ENCODE peak calls at places on chromosomes 13 and 19, in five cellular contexts. One of them, this sample, is unnamed.

GRCh38 chr13:108859202-108860012 is 230.0 kb downstream of the MYO16 start:
- DNase-seq in CD4-positive, CD25-positive, alpha-beta regulatory T cell: no peak
- DNase-seq in uterus: no peak
- DNase-seq in fibroblast of pulmonary artery: peak
- DNase-seq in A673: peak
- DNase-seq in this sample: no peak

GRCh38 chr19:28961772-28962500 is 251.0 kb downstream of the UQCRFS1 start:
- DNase-seq in CD4-positive, CD25-positive, alpha-beta regulatory T cell: no peak
- DNase-seq in fibroblast of pulmonary artery: peak
- DNase-seq in uterus: no peak
- DNase-seq in A673: no peak
- DNase-seq in this sample: no peak

GRCh38 chr13:67064920-67065319 is 165.2 kb downstream of the PCDH9 start:
- DNase-seq in fibroblast of pulmonary artery: no peak
- DNase-seq in A673: no peak
- DNase-seq in uterus: no peak
- DNase-seq in CD4-positive, CD25-positive, alpha-beta regulatory T cell: no peak
- DNase-seq in this sample: no peak

GRCh38 chr13:110326263-110326904 is 19.3 kb downstream of the COL4A2 start:
- DNase-seq in CD4-positive, CD25-positive, alpha-beta regulatory T cell: no peak
- DNase-seq in uterus: no peak
- DNase-seq in A673: no peak
- DNase-seq in fibroblast of pulmonary artery: no peak
- DNase-seq in this sample: no peak

GRCh38 chr13:108214511-108215383 is 589 bp downstream of the LIG4 start:
- DNase-seq in A673: no peak
- DNase-seq in uterus: no peak
- DNase-seq in CD4-positive, CD25-positive, alpha-beta regulatory T cell: peak
- DNase-seq in fibroblast of pulmonary artery: no peak
- DNase-seq in this sample: no peak

GRCh38 chr19:18650048-18650435 is 13.2 kb downstream of the KLHL26 start:
- DNase-seq in CD4-positive, CD25-positive, alpha-beta regulatory T cell: no peak
- DNase-seq in uterus: peak
- DNase-seq in fibroblast of pulmonary artery: peak
- DNase-seq in A673: no peak
- DNase-seq in this sample: no peak

GRCh38 chr13:40539954-40540706 is 126.3 kb downstream of the FOXO1 start:
- DNase-seq in fibroblast of pulmonary artery: peak
- DNase-seq in CD4-positive, CD25-positive, alpha-beta regulatory T cell: no peak
- DNase-seq in A673: peak
- DNase-seq in uterus: no peak
- DNase-seq in this sample: no peak

GRCh38 chr19:47240996-47241918 is 10.3 kb upstream of the BBC3 start:
- DNase-seq in uterus: peak
- DNase-seq in fibroblast of pulmonary artery: peak
- DNase-seq in CD4-positive, CD25-positive, alpha-beta regulatory T cell: peak
- DNase-seq in A673: peak
- DNase-seq in this sample: peak

GRCh38 chr19:19259741-19260140 is 13.4 kb downstream of the TM6SF2 start:
- DNase-seq in A673: peak
- DNase-seq in uterus: no peak
- DNase-seq in CD4-positive, CD25-positive, alpha-beta regulatory T cell: no peak
- DNase-seq in fibroblast of pulmonary artery: peak
- DNase-seq in this sample: no peak

GRCh38 chr19:18660051-18660910 is 23.2 kb upstream of the CRTC1 start:
- DNase-seq in CD4-positive, CD25-positive, alpha-beta regulatory T cell: no peak
- DNase-seq in uterus: peak
- DNase-seq in fibroblast of pulmonary artery: peak
- DNase-seq in A673: no peak
- DNase-seq in this sample: peak

GRCh38 chr13:23753523-23753922 is 135.7 kb downstream of the MIPEP start:
- DNase-seq in A673: no peak
- DNase-seq in uterus: no peak
- DNase-seq in CD4-positive, CD25-positive, alpha-beta regulatory T cell: no peak
- DNase-seq in fibroblast of pulmonary artery: peak
- DNase-seq in this sample: no peak

GRCh38 chr19:8022275-8022674 is 16.8 kb upstream of the ELAVL1 start:
- DNase-seq in fibroblast of pulmonary artery: no peak
- DNase-seq in A673: no peak
- DNase-seq in uterus: no peak
- DNase-seq in CD4-positive, CD25-positive, alpha-beta regulatory T cell: no peak
- DNase-seq in this sample: no peak

GRCh38 chr13:94660695-94661324 is 51.5 kb downstream of the SOX21 start:
- DNase-seq in A673: peak
- DNase-seq in uterus: no peak
- DNase-seq in fibroblast of pulmonary artery: peak
- DNase-seq in CD4-positive, CD25-positive, alpha-beta regulatory T cell: peak
- DNase-seq in this sample: no peak

GRCh38 chr19:771332-771785 is 20.4 kb downstream of the MISP start:
- DNase-seq in A673: peak
- DNase-seq in uterus: no peak
- DNase-seq in fibroblast of pulmonary artery: peak
- DNase-seq in CD4-positive, CD25-positive, alpha-beta regulatory T cell: peak
- DNase-seq in this sample: no peak

GRCh38 chr19:31658993-31659896 is 310.0 kb upstream of the TSHZ3 start:
- DNase-seq in A673: no peak
- DNase-seq in CD4-positive, CD25-positive, alpha-beta regulatory T cell: no peak
- DNase-seq in uterus: no peak
- DNase-seq in fibroblast of pulmonary artery: no peak
- DNase-seq in this sample: no peak

GRCh38 chr13:30045916-30046704 is 195.7 kb upstream of the UBL3 start:
- DNase-seq in A673: no peak
- DNase-seq in fibroblast of pulmonary artery: peak
- DNase-seq in uterus: no peak
- DNase-seq in CD4-positive, CD25-positive, alpha-beta regulatory T cell: no peak
- DNase-seq in this sample: peak

GRCh38 chr13:34833562-34834182 is 108.4 kb upstream of the NBEA start:
- DNase-seq in A673: peak
- DNase-seq in uterus: no peak
- DNase-seq in fibroblast of pulmonary artery: peak
- DNase-seq in CD4-positive, CD25-positive, alpha-beta regulatory T cell: no peak
- DNase-seq in this sample: no peak

GRCh38 chr19:55324705-55325104 is 436 bp downstream of the TMEM150B start:
- DNase-seq in uterus: no peak
- DNase-seq in A673: no peak
- DNase-seq in CD4-positive, CD25-positive, alpha-beta regulatory T cell: no peak
- DNase-seq in fibroblast of pulmonary artery: no peak
- DNase-seq in this sample: no peak

GRCh38 chr19:15268928-15269253 is 36.6 kb upstream of the EPHX3 start:
- DNase-seq in fibroblast of pulmonary artery: no peak
- DNase-seq in CD4-positive, CD25-positive, alpha-beta regulatory T cell: no peak
- DNase-seq in uterus: no peak
- DNase-seq in A673: no peak
- DNase-seq in this sample: no peak
- H3K4me3 ChIP-seq in fibroblast of pulmonary artery: no peak
- H3K4me3 ChIP-seq in CD4-positive, CD25-positive, alpha-beta regulatory T cell: no peak
- H3K4me3 ChIP-seq in uterus: no peak
- H3K4me3 ChIP-seq in A673: no peak
- H3K4me3 ChIP-seq in this sample: no peak

GRCh38 chr19:50204081-50204428 is 633 bp downstream of the MYH14 start:
- DNase-seq in CD4-positive, CD25-positive, alpha-beta regulatory T cell: no peak
- DNase-seq in fibroblast of pulmonary artery: no peak
- DNase-seq in uterus: no peak
- DNase-seq in A673: no peak
- DNase-seq in this sample: no peak

GRCh38 chr19:50207730-50208129 is 4.3 kb downstream of the MYH14 start:
- DNase-seq in fibroblast of pulmonary artery: no peak
- DNase-seq in uterus: no peak
- DNase-seq in CD4-positive, CD25-positive, alpha-beta regulatory T cell: no peak
- DNase-seq in A673: no peak
- DNase-seq in this sample: no peak

GRCh38 chr19:50204811-50205675 is 1.6 kb downstream of the MYH14 start:
- DNase-seq in A673: no peak
- DNase-seq in fibroblast of pulmonary artery: no peak
- DNase-seq in CD4-positive, CD25-positive, alpha-beta regulatory T cell: no peak
- DNase-seq in uterus: no peak
- DNase-seq in this sample: peak

GRCh38 chr19:50205681-50206138 is 2.3 kb downstream of the MYH14 start:
- DNase-seq in A673: no peak
- DNase-seq in CD4-positive, CD25-positive, alpha-beta regulatory T cell: no peak
- DNase-seq in fibroblast of pulmonary artery: no peak
- DNase-seq in uterus: no peak
- DNase-seq in this sample: peak

DNA sequence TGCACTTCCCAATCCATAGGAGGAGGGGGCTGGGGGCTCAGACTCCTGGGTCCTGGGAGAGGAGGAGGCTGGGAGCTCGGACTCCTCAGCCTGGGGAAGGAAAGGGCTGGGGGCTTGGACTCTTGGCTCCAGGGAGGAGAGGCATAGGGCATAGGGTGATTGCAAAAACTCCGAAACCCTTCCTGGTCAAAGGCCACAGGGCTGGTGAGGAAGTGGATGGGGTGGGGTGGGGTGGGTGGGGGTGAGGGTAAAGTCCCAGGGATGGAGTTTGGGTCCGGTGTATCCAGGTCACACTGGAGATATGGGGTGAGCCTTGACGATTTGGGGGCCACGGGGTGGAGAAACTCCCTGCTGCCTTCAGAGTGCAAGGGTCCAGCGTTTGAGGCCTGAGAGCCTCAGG is 2.8 kb downstream of the MYH14 start:
- DNase-seq in A673: no peak
- DNase-seq in fibroblast of pulmonary artery: no peak
- DNase-seq in uterus: no peak
- DNase-seq in CD4-positive, CD25-positive, alpha-beta regulatory T cell: no peak
- DNase-seq in this sample: no peak
- H3K4me3 ChIP-seq in A673: no peak
- H3K4me3 ChIP-seq in fibroblast of pulmonary artery: no peak
- H3K4me3 ChIP-seq in uterus: no peak
- H3K4me3 ChIP-seq in CD4-positive, CD25-positive, alpha-beta regulatory T cell: no peak
- H3K4me3 ChIP-seq in this sample: no peak

GRCh38 chr13:26075498-26075897 is 23.7 kb upstream of the SHISA2 start:
- DNase-seq in A673: peak
- DNase-seq in fibroblast of pulmonary artery: no peak
- DNase-seq in uterus: no peak
- DNase-seq in CD4-positive, CD25-positive, alpha-beta regulatory T cell: no peak
- DNase-seq in this sample: no peak
- H3K4me3 ChIP-seq in A673: no peak
- H3K4me3 ChIP-seq in fibroblast of pulmonary artery: no peak
- H3K4me3 ChIP-seq in uterus: no peak
- H3K4me3 ChIP-seq in CD4-positive, CD25-positive, alpha-beta regulatory T cell: no peak
- H3K4me3 ChIP-seq in this sample: no peak

DNA sequence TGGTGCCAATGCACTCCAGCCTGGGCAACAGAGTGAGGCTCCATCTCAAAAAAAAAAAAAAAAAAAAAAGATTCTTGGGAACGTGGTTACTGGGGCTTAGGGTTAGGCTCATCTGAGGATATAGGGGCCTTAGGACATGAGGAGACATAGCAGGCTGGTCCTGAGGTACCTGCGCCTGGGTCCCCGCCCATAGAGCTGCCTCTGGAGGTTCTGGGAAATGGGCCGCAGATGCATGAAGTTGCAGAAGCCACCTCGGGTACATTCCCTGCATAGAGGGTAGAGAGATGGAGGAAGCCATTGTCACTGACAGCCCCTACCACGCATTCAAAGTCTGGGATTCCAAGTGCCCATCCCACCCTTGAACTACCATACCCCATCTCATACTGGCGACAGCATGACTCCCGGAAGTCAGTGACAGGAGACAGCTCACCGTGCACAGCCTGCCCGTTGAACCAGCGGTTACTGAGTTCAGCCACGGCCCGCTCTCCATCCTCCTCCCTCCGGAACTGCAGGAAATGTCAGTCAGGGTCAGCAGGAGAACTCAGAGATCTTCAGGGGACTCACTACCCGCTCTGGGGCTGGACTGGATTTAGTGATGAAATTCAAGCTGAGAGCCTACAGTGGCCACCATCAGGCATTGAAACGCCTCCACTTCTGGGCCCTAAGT is 1.4 kb downstream of the U2AF1L4 start:
- DNase-seq in fibroblast of pulmonary artery: no peak
- DNase-seq in uterus: no peak
- DNase-seq in A673: no peak
- DNase-seq in CD4-positive, CD25-positive, alpha-beta regulatory T cell: no peak
- DNase-seq in this sample: no peak
- H3K4me3 ChIP-seq in fibroblast of pulmonary artery: no peak
- H3K4me3 ChIP-seq in uterus: no peak
- H3K4me3 ChIP-seq in A673: no peak
- H3K4me3 ChIP-seq in CD4-positive, CD25-positive, alpha-beta regulatory T cell: peak
- H3K4me3 ChIP-seq in this sample: no peak

GRCh38 chr13:89862011-89862690 is 1485.3 kb upstream of the MIR17HG start:
- DNase-seq in CD4-positive, CD25-positive, alpha-beta regulatory T cell: no peak
- DNase-seq in fibroblast of pulmonary artery: no peak
- DNase-seq in uterus: no peak
- DNase-seq in A673: no peak
- DNase-seq in this sample: no peak
- H3K4me3 ChIP-seq in CD4-positive, CD25-positive, alpha-beta regulatory T cell: no peak
- H3K4me3 ChIP-seq in fibroblast of pulmonary artery: no peak
- H3K4me3 ChIP-seq in uterus: no peak
- H3K4me3 ChIP-seq in A673: no peak
- H3K4me3 ChIP-seq in this sample: no peak

DNA sequence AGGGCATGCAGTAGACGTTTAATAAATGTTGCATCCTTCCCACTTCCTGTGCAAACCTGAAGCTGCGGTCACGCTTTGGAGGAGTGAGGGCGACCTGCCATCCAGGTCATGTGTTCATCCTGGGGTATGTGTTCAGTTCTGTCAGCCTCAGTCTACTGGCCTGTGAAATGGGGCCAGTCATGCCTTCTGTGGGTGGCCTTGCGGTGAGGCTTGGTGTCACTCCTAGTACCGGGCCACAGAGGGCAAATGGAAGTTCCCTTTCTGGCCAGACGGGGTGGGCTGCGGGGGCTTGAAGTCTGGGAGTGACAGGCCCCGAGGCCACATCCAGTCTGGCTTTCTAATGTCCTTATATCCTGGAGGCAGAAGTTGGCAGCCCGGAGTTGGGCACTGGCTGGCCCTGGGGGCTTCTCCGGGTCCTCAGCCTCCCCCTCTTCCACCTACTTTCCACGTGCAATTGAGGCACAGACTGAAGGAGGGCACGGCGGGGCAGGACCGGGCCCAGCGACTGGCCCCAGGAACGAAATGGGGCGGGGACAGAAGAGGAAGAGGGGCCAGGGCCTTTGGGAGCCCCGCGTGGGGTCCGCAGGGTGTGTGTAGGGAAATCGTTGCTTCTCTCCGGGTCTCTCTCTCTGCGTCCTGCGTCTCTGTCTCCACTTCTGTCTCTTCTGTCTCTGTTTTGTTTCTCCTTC is 11.1 kb downstream of the PDE4A start:
- DNase-seq in CD4-positive, CD25-positive, alpha-beta regulatory T cell: peak
- DNase-seq in fibroblast of pulmonary artery: no peak
- DNase-seq in uterus: no peak
- DNase-seq in A673: no peak
- DNase-seq in this sample: peak
- H3K4me3 ChIP-seq in CD4-positive, CD25-positive, alpha-beta regulatory T cell: peak
- H3K4me3 ChIP-seq in fibroblast of pulmonary artery: peak
- H3K4me3 ChIP-seq in uterus: peak
- H3K4me3 ChIP-seq in A673: peak
- H3K4me3 ChIP-seq in this sample: peak

GRCh38 chr19:40415799-40416198 is 2.6 kb upstream of the PRX start:
- DNase-seq in uterus: no peak
- DNase-seq in A673: no peak
- DNase-seq in fibroblast of pulmonary artery: no peak
- DNase-seq in CD4-positive, CD25-positive, alpha-beta regulatory T cell: no peak
- DNase-seq in this sample: no peak

GRCh38 chr19:40419066-40419612 is 6.0 kb upstream of the PRX start:
- DNase-seq in CD4-positive, CD25-positive, alpha-beta regulatory T cell: no peak
- DNase-seq in fibroblast of pulmonary artery: no peak
- DNase-seq in A673: no peak
- DNase-seq in uterus: no peak
- DNase-seq in this sample: no peak

GRCh38 chr19:40418040-40418439 is 4.9 kb upstream of the PRX start:
- DNase-seq in uterus: no peak
- DNase-seq in A673: no peak
- DNase-seq in CD4-positive, CD25-positive, alpha-beta regulatory T cell: no peak
- DNase-seq in fibroblast of pulmonary artery: no peak
- DNase-seq in this sample: no peak

GRCh38 chr19:40417714-40417996 is 4.5 kb upstream of the PRX start:
- DNase-seq in A673: no peak
- DNase-seq in CD4-positive, CD25-positive, alpha-beta regulatory T cell: no peak
- DNase-seq in uterus: no peak
- DNase-seq in fibroblast of pulmonary artery: no peak
- DNase-seq in this sample: no peak

GRCh38 chr19:40416918-40417713 is 3.9 kb upstream of the PRX start:
- DNase-seq in CD4-positive, CD25-positive, alpha-beta regulatory T cell: no peak
- DNase-seq in uterus: no peak
- DNase-seq in fibroblast of pulmonary artery: peak
- DNase-seq in A673: no peak
- DNase-seq in this sample: no peak
- H3K4me3 ChIP-seq in CD4-positive, CD25-positive, alpha-beta regulatory T cell: no peak
- H3K4me3 ChIP-seq in uterus: no peak
- H3K4me3 ChIP-seq in fibroblast of pulmonary artery: no peak
- H3K4me3 ChIP-seq in A673: no peak
- H3K4me3 ChIP-seq in this sample: no peak

This sample was measured in pancreas.